ENCODE peak calls at places on chromosomes 4 and X, in four cellular contexts. J, A, G and C are unnamed samples.
A peak's percentile ranks its signal among the peaks of the same experiment; 100 is the strongest.

GRCh38 chr4:106338671-106339070 is 22.3 kb downstream of the AIMP1 start:
- DNase-seq in J (no peak), A (no peak), G (no peak), C (no peak)

GRCh38 chr4:1274871-1275270 is 14.8 kb upstream of the MAEA start:
- DNase-seq in J (no peak), A (no peak), G (no peak), C (no peak)

GRCh38 chrX:48892896-48893295 is 4.7 kb downstream of the TIMM17B start:
- DNase-seq in J (no peak), A (no peak), G (no peak), C (no peak)

GRCh38 chr4:158861766-158862165 is 92.9 kb downstream of the FNIP2 start:
- DNase-seq in J (no peak), A (no peak), G (no peak), C (no peak)

GRCh38 chrX:148381603-148382002 is 118.8 kb upstream of the AFF2 start:
- DNase-seq in J (no peak), A (no peak), G (no peak), C (no peak)

GRCh38 chrX:153685751-153686676 is 1.7 kb upstream of the SLC6A8 start:
- DNase-seq in J (no peak), A (no peak), G (no peak), C (no peak)

GRCh38 chr4:110164251-110164650 is 34.2 kb downstream of the ELOVL6 start:
- DNase-seq in J (no peak), A (no peak), G (no peak), C (no peak)

GRCh38 chrX:95764972-95765451 is 919.6 kb upstream of the DIAPH2 start:
- DNase-seq in J (no peak), A (no peak), G (no peak), C (peak; percentile 9)

GRCh38 chr4:9143421-9144080 is 26.7 kb upstream of the FAM90A26 start:
- DNase-seq in J (no peak), A (no peak), G (no peak), C (no peak)

GRCh38 chr4:74501579-74501978 is 56.6 kb downstream of the AREG start:
- DNase-seq in J (no peak), A (no peak), G (no peak), C (no peak)

GRCh38 chrX:108261541-108262218 is 170.1 kb downstream of the ATG4A start:
- DNase-seq in J (no peak), A (no peak), G (no peak), C (no peak)

GRCh38 chr4:4507923-4508322 is 33.9 kb downstream of the STX18 start:
- DNase-seq in J (no peak), A (no peak), G (peak; percentile 60), C (peak; percentile 20)

GRCh38 chr4:3442460-3442958 is 741 bp downstream of the HGFAC start:
- DNase-seq in J (no peak), A (no peak), G (no peak), C (no peak)

GRCh38 chr4:24603343-24603742 is 19.0 kb upstream of the DHX15 start:
- DNase-seq in J (no peak), A (no peak), G (no peak), C (no peak)

GRCh38 chrX:30935985-30936384 is 46.9 kb upstream of the TAB3 start:
- DNase-seq in J (no peak), A (no peak), G (no peak), C (no peak)

GRCh38 chr4:64068096-64068495 is 341.2 kb downstream of the TECRL start:
- DNase-seq in J (no peak), A (no peak), G (no peak), C (no peak)

GRCh38 chr4:22932326-22932725 is 239.6 kb downstream of the GBA3 start:
- DNase-seq in J (no peak), A (no peak), G (no peak), C (no peak)

GRCh38 chr4:141020801-141021261 is 112.4 kb downstream of the RNF150 start:
- DNase-seq in J (no peak), A (no peak), G (no peak), C (no peak)

GRCh38 chr4:74527049-74527448 is 82.1 kb downstream of the AREG start:
- DNase-seq in J (no peak), A (no peak), G (no peak), C (no peak)

GRCh38 chrX:108947205-108947604 is 210.8 kb upstream of the IRS4 start:
- DNase-seq in J (no peak), A (no peak), G (no peak), C (no peak)

GRCh38 chr4:38231626-38232025 is 271.4 kb downstream of the PTTG2 start:
- DNase-seq in J (no peak), A (no peak), G (no peak), C (no peak)

GRCh38 chrX:2320580-2321327 is 180.0 kb downstream of the DHRSX start:
- DNase-seq in J (no peak), A (no peak), G (no peak), C (no peak)

GRCh38 chrX:41558531-41558930 is 111.4 kb downstream of the NYX start:
- DNase-seq in J (no peak), A (no peak), G (peak; percentile 18), C (peak; percentile 17)

GRCh38 chr4:41256131-41256739 is 493 bp upstream of the UCHL1 start:
- DNase-seq in J (no peak), A (no peak), G (no peak), C (no peak)

GRCh38 chrX:68894513-68895338 is 65.9 kb downstream of the EFNB1 start:
- DNase-seq in J (no peak), A (no peak), G (no peak), C (no peak)

GRCh38 chrX:13688772-13689518 is at the start of gene RAB9A:
- DNase-seq in J (peak; percentile 77), A (peak; percentile 75), G (peak; percentile 80), C (peak; percentile 86)

GRCh38 chrX:140701480-140701879 is 8.1 kb upstream of the LINC00632 start:
- DNase-seq in J (no peak), A (no peak), G (no peak), C (no peak)

GRCh38 chrX:17590892-17591740 is 146.2 kb upstream of the SCML1 start:
- DNase-seq in J (no peak), A (no peak), G (peak; percentile 7), C (peak; percentile 45)